ENCODE peak calls at places on chromosomes 11 and 22, in six cellular contexts. Q is effector CD8-positive, alpha-beta T cell; Z is Daoy; O is activated CD4-positive, alpha-beta T cell treated with anti-CD3 and anti-CD28 coated beads for 48 hours; C is RPMI8226; R is stimulated activated CD8-positive, alpha-beta memory T cell treated with anti-CD3 and anti-CD28 coated beads, Interleukin-15, amount 100 ng/mL, for 1 hour. M is an unnamed sample.

GRCh38 chr22:37741312-37741795 is 44.5 kb downstream of the TRIOBP start:
- DNase-seq in Q (no peak), O (no peak), C (peak; percentile 87), Z (peak; percentile 93), R (no peak), M (peak; percentile 59)

GRCh38 chr11:64767344-64768299 is 7.8 kb upstream of the PYGM start:
- DNase-seq in C (peak; percentile 59), Z (peak; percentile 66), R (peak; percentile 74), Q (peak; percentile 79), O (peak; percentile 89), M (peak; percentile 43)

GRCh38 chr11:59009661-59010060 is 70.4 kb downstream of the GLYATL1 start:
- DNase-seq in Z (no peak), R (no peak), C (peak; percentile 23), Q (no peak), O (no peak), M (no peak)

GRCh38 chr11:30165652-30166051 is 65.2 kb upstream of the FSHB start:
- DNase-seq in R (no peak), Z (no peak), Q (no peak), C (no peak), O (no peak), M (no peak)

GRCh38 chr11:75873417-75874148 is 58.6 kb downstream of the UVRAG start:
- DNase-seq in Z (no peak), O (no peak), C (peak; percentile 47), R (no peak), Q (no peak), M (no peak)

GRCh38 chr22:23753371-23753770 is 854 bp downstream of the VPREB3 start:
- DNase-seq in O (no peak), C (no peak), Z (no peak), Q (no peak), R (no peak), M (no peak)

GRCh38 chr11:115052601-115053000 is 374.3 kb downstream of the NXPE2 start:
- DNase-seq in Z (no peak), R (no peak), C (no peak), Q (no peak), O (no peak), M (no peak)

GRCh38 chr22:17878970-17879369 is 104.7 kb upstream of the BID start:
- DNase-seq in R (no peak), C (no peak), Q (no peak), Z (no peak), O (no peak), M (no peak)

GRCh38 chr11:88604255-88604654 is 266.7 kb upstream of the CTSC start:
- DNase-seq in O (no peak), Z (peak; percentile 8), R (no peak), C (no peak), Q (no peak), M (peak; percentile 74)